ENCODE peak calls at places on chromosome 12, in seven cellular contexts. One of them, this sample, is unnamed.

GRCh38 chr12:39103552-39104165 is 198.3 kb upstream of the CPNE8 start:
- DNase-seq in IMR-90: no peak
- DNase-seq in H1: no peak
- DNase-seq in mesenchymal stem cell: peak; percentile 71
- DNase-seq in H9: no peak
- DNase-seq in neuronal stem cell: peak; percentile 65
- DNase-seq in trophoblast cell: no peak
- DNase-seq in this sample: peak; percentile 82

GRCh38 chr12:124412646-124413015 is 117.7 kb downstream of the RFLNA start:
- DNase-seq in IMR-90: no peak
- DNase-seq in H1: no peak
- DNase-seq in mesenchymal stem cell: no peak
- DNase-seq in H9: no peak
- DNase-seq in neuronal stem cell: no peak
- DNase-seq in trophoblast cell: no peak
- DNase-seq in this sample: no peak

GRCh38 chr12:466039-466438 is 6.3 kb downstream of the B4GALNT3 start:
- DNase-seq in IMR-90: no peak
- DNase-seq in H1: no peak
- DNase-seq in mesenchymal stem cell: no peak
- DNase-seq in H9: no peak
- DNase-seq in neuronal stem cell: no peak
- DNase-seq in trophoblast cell: no peak
- DNase-seq in this sample: no peak

GRCh38 chr12:109650808-109651207 is 62.8 kb upstream of the FAM222A start:
- DNase-seq in IMR-90: no peak
- DNase-seq in H1: no peak
- DNase-seq in mesenchymal stem cell: no peak
- DNase-seq in H9: no peak
- DNase-seq in neuronal stem cell: no peak
- DNase-seq in trophoblast cell: no peak
- DNase-seq in this sample: no peak

GRCh38 chr12:124025661-124026060 is 52.6 kb downstream of the ZNF664 start:
- DNase-seq in IMR-90: no peak
- DNase-seq in H1: no peak
- DNase-seq in mesenchymal stem cell: no peak
- DNase-seq in H9: peak; percentile 58
- DNase-seq in neuronal stem cell: no peak
- DNase-seq in trophoblast cell: no peak
- DNase-seq in this sample: peak; percentile 81

GRCh38 chr12:94114166-94114565 is 34.2 kb upstream of the PLXNC1 start:
- DNase-seq in IMR-90: no peak
- DNase-seq in H1: no peak
- DNase-seq in mesenchymal stem cell: no peak
- DNase-seq in H9: no peak
- DNase-seq in neuronal stem cell: no peak
- DNase-seq in trophoblast cell: no peak
- DNase-seq in this sample: no peak

GRCh38 chr12:68919581-68920239 is 13.3 kb downstream of the CPM start:
- DNase-seq in IMR-90: no peak
- DNase-seq in H1: no peak
- DNase-seq in mesenchymal stem cell: no peak
- DNase-seq in H9: no peak
- DNase-seq in neuronal stem cell: no peak
- DNase-seq in trophoblast cell: no peak
- DNase-seq in this sample: no peak

GRCh38 chr12:3244219-3244750 is 167.1 kb downstream of the TSPAN9 start:
- DNase-seq in IMR-90: no peak
- DNase-seq in H1: no peak
- DNase-seq in mesenchymal stem cell: no peak
- DNase-seq in H9: no peak
- DNase-seq in neuronal stem cell: no peak
- DNase-seq in trophoblast cell: no peak
- DNase-seq in this sample: no peak

GRCh38 chr12:85626031-85626781 is 210.0 kb downstream of the RASSF9 start:
- DNase-seq in IMR-90: peak; percentile 88
- DNase-seq in H1: no peak
- DNase-seq in mesenchymal stem cell: peak; percentile 79
- DNase-seq in H9: no peak
- DNase-seq in neuronal stem cell: no peak
- DNase-seq in trophoblast cell: no peak
- DNase-seq in this sample: no peak

GRCh38 chr12:26021534-26021933 is 63.1 kb downstream of the RASSF8 start:
- DNase-seq in IMR-90: no peak
- DNase-seq in H1: no peak
- DNase-seq in mesenchymal stem cell: no peak
- DNase-seq in H9: no peak
- DNase-seq in neuronal stem cell: no peak
- DNase-seq in trophoblast cell: no peak
- DNase-seq in this sample: no peak
- H3K18ac ChIP-seq in IMR-90: no peak overlapping the region
- H3K18ac ChIP-seq in H1: no peak overlapping the region
- H3K18ac ChIP-seq in mesenchymal stem cell: no peak overlapping the region
- H3K18ac ChIP-seq in H9: no peak overlapping the region
- H3K18ac ChIP-seq in neuronal stem cell: no peak overlapping the region
- H3K18ac ChIP-seq in trophoblast cell: no peak overlapping the region
- H3K18ac ChIP-seq in this sample: peak overlapping the region; percentile 7

GRCh38 chr12:106975098-106975497 is 11.8 kb downstream of the MTERF2 start:
- DNase-seq in IMR-90: no peak
- DNase-seq in H1: no peak
- DNase-seq in mesenchymal stem cell: no peak
- DNase-seq in H9: no peak
- DNase-seq in neuronal stem cell: no peak
- DNase-seq in trophoblast cell: no peak
- DNase-seq in this sample: no peak
- H3K4me1 ChIP-seq in IMR-90: peaks cover 5% of the 10 kb centered on the region
- H3K4me1 ChIP-seq in H1: no peaks in the 10 kb centered on the region
- H3K4me1 ChIP-seq in mesenchymal stem cell: peaks cover 6% of the 10 kb centered on the region
- H3K4me1 ChIP-seq in H9: no peaks in the 10 kb centered on the region
- H3K4me1 ChIP-seq in neuronal stem cell: no peaks in the 10 kb centered on the region
- H3K4me1 ChIP-seq in trophoblast cell: no peaks in the 10 kb centered on the region
- H3K4me1 ChIP-seq in this sample: no peaks in the 10 kb centered on the region

DNA sequence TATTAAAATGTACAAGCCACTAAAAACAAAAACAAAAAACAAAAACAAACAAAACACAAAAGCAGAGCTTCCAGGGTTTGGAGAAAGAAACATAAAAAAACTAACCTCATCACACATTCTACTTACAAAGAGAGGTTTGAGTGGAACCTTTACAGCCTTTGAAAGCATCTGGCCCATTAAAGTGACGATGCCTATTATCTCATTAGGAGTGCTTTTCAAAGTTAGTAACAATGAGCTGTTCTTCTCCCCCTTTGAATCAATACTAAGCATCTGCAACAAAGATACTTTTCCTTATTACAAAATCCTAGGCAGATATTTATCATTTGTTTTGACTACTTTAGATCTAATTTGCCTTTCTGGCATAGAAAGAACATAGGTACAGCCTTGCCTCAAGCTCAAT is 217.3 kb downstream of the PPM1H start:
- DNase-seq in IMR-90: no peak
- DNase-seq in H1: no peak
- DNase-seq in mesenchymal stem cell: no peak
- DNase-seq in H9: no peak
- DNase-seq in neuronal stem cell: no peak
- DNase-seq in trophoblast cell: no peak
- DNase-seq in this sample: no peak
- H3K18ac ChIP-seq in IMR-90: no peak overlapping the region
- H3K18ac ChIP-seq in H1: no peak overlapping the region
- H3K18ac ChIP-seq in mesenchymal stem cell: no peak overlapping the region
- H3K18ac ChIP-seq in H9: no peak overlapping the region
- H3K18ac ChIP-seq in neuronal stem cell: no peak overlapping the region
- H3K18ac ChIP-seq in trophoblast cell: no peak overlapping the region
- H3K18ac ChIP-seq in this sample: no peak overlapping the region

DNA sequence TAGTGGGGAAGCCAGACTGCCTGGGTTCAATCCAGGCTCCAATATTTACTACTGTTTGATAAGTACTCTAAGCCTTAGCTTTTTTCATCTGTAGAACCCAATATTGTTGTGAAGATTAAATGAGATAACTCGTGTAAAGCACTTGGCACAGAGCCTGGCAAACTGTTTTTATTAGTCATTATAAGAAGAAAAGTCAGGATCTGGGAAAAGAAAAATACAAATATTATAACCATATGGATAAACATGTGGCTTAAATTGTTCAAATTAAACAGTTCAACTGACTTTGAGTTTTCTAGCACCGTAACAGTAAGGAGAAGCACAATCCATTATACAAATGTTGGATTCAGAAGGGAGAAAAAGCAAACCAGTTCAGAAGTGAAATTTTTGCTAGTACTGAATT is 22.0 kb upstream of the CDK17 start:
- DNase-seq in IMR-90: peak; percentile 85
- DNase-seq in H1: no peak
- DNase-seq in mesenchymal stem cell: no peak
- DNase-seq in H9: no peak
- DNase-seq in neuronal stem cell: no peak
- DNase-seq in trophoblast cell: no peak
- DNase-seq in this sample: no peak
- H3K4me1 ChIP-seq in IMR-90: peaks cover 14% of the 10 kb centered on the region
- H3K4me1 ChIP-seq in H1: no peaks in the 10 kb centered on the region
- H3K4me1 ChIP-seq in mesenchymal stem cell: peaks cover 5% of the 10 kb centered on the region
- H3K4me1 ChIP-seq in H9: no peaks in the 10 kb centered on the region
- H3K4me1 ChIP-seq in neuronal stem cell: peaks cover 3% of the 10 kb centered on the region
- H3K4me1 ChIP-seq in trophoblast cell: peaks cover 2% of the 10 kb centered on the region
- H3K4me1 ChIP-seq in this sample: no peaks in the 10 kb centered on the region

DNA sequence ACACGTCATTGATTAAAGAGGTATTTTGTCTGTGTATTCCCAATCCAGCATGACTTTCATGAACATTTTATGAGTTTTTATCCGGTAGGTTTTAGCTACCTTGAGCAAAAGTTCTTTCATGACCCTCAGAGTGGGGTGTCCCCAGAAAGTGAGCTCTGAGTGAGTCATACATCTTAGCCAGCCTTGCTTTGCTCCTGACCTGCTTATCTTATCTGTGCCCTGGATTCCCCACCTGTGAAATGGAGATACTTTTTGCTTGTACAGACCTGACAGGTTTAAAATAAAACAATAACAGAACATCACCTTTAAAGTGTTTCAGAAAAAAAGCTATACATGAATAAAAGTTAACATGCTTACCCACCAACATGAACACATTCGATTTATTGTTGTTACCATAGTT is 202.8 kb upstream of the SOX5 start:
- DNase-seq in IMR-90: no peak
- DNase-seq in H1: no peak
- DNase-seq in mesenchymal stem cell: no peak
- DNase-seq in H9: no peak
- DNase-seq in neuronal stem cell: no peak
- DNase-seq in trophoblast cell: no peak
- DNase-seq in this sample: peak; percentile 64
- H3K18ac ChIP-seq in IMR-90: no peak overlapping the region
- H3K18ac ChIP-seq in H1: no peak overlapping the region
- H3K18ac ChIP-seq in mesenchymal stem cell: no peak overlapping the region
- H3K18ac ChIP-seq in H9: no peak overlapping the region
- H3K18ac ChIP-seq in neuronal stem cell: no peak overlapping the region
- H3K18ac ChIP-seq in trophoblast cell: no peak overlapping the region
- H3K18ac ChIP-seq in this sample: no peak overlapping the region

GRCh38 chr12:116529048-116529447 is 30.1 kb upstream of the MAP1LC3B2 start:
- DNase-seq in IMR-90: peak; percentile 59
- DNase-seq in H1: no peak
- DNase-seq in mesenchymal stem cell: peak; percentile 53
- DNase-seq in H9: no peak
- DNase-seq in neuronal stem cell: no peak
- DNase-seq in trophoblast cell: no peak
- DNase-seq in this sample: no peak

GRCh38 chr12:116529686-116530085 is 29.5 kb upstream of the MAP1LC3B2 start:
- DNase-seq in IMR-90: peak; percentile 24
- DNase-seq in H1: no peak
- DNase-seq in mesenchymal stem cell: no peak
- DNase-seq in H9: no peak
- DNase-seq in neuronal stem cell: no peak
- DNase-seq in trophoblast cell: no peak
- DNase-seq in this sample: no peak

GRCh38 chr12:116528067-116528466 is 31.1 kb upstream of the MAP1LC3B2 start:
- DNase-seq in IMR-90: peak; percentile 56
- DNase-seq in H1: no peak
- DNase-seq in mesenchymal stem cell: no peak
- DNase-seq in H9: no peak
- DNase-seq in neuronal stem cell: no peak
- DNase-seq in trophoblast cell: no peak
- DNase-seq in this sample: peak; percentile 88

GRCh38 chr12:116525418-116526001 is 33.7 kb upstream of the MAP1LC3B2 start:
- DNase-seq in IMR-90: peak; percentile 92
- DNase-seq in H1: no peak
- DNase-seq in mesenchymal stem cell: peak; percentile 79
- DNase-seq in H9: no peak
- DNase-seq in neuronal stem cell: no peak
- DNase-seq in trophoblast cell: no peak
- DNase-seq in this sample: peak; percentile 86

DNA sequence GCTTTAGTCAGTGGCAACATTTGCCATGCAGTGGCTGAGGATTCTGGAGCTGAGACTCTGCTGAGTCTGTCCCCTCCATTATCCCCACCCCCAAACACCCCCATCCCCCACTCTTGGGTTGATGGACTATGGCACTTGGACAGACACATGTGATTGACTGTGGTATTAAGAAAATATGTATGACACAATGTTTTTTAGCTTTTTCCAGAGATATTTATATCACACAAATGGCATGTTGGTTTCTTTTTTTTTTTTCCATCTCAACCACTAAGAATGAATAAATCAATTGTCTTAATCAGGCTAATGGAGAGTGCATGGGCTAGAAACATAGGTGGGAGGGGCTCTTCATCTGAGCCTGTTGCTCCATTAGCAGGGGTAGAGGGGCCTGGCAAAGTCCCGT is 30.7 kb upstream of the MAP1LC3B2 start:
- DNase-seq in IMR-90: no peak
- DNase-seq in H1: no peak
- DNase-seq in mesenchymal stem cell: peak; percentile 40
- DNase-seq in H9: no peak
- DNase-seq in neuronal stem cell: no peak
- DNase-seq in trophoblast cell: no peak
- DNase-seq in this sample: no peak
- H3K4me1 ChIP-seq in IMR-90: peaks cover 16% of the 10 kb centered on the region
- H3K4me1 ChIP-seq in H1: peaks cover 11% of the 10 kb centered on the region
- H3K4me1 ChIP-seq in mesenchymal stem cell: peaks cover 20% of the 10 kb centered on the region
- H3K4me1 ChIP-seq in H9: peaks cover 6% of the 10 kb centered on the region
- H3K4me1 ChIP-seq in neuronal stem cell: peaks cover 17% of the 10 kb centered on the region
- H3K4me1 ChIP-seq in trophoblast cell: peaks cover 7% of the 10 kb centered on the region
- H3K4me1 ChIP-seq in this sample: peaks cover 12% of the 10 kb centered on the region

This sample was measured in mesendoderm.